ENCODE peak calls at places on chromosomes 13 and 19, in five cellular contexts. Z is AG10803, K is choroid plexus epithelial cell, F is BJ, G is HFF-Myc. C is an unnamed sample.

GRCh38 chr19:45506991-45507863 is at the start of gene VASP:
- DNase-seq in Z (peak), G (no peak), K (peak), F (no peak), C (peak)

GRCh38 chr19:584240-585001 is 5.3 kb upstream of the HCN2 start:
- DNase-seq in Z (no peak), G (no peak), K (peak), F (no peak), C (peak)

GRCh38 chr19:30854207-30854606 is 482.0 kb downstream of the ZNF536 start:
- DNase-seq in Z (no peak), K (no peak), F (no peak), G (no peak), C (no peak)

GRCh38 chr19:53879145-53880037 is 2.6 kb upstream of the PRKCG start:
- DNase-seq in G (peak), K (peak), Z (peak), F (peak), C (peak)

GRCh38 chr13:95091755-95092154 is 209.5 kb downstream of the ABCC4 start:
- DNase-seq in Z (no peak), G (no peak), K (no peak), F (no peak), C (no peak)

GRCh38 chr13:45674908-45675307 is 27.2 kb upstream of the CBY2 start:
- DNase-seq in Z (peak), F (peak), G (peak), K (peak), C (peak)

GRCh38 chr19:52592301-52592700 is 22.2 kb downstream of the ZNF701 start:
- DNase-seq in G (no peak), F (no peak), Z (no peak), K (no peak), C (no peak)

GRCh38 chr19:37583340-37583739 is 11.3 kb downstream of the ZNF571 start:
- DNase-seq in F (no peak), G (no peak), Z (no peak), K (no peak), C (no peak)

GRCh38 chr19:43132696-43133095 is 50.2 kb upstream of the PSG2 start:
- DNase-seq in G (no peak), K (no peak), Z (peak), F (no peak), C (peak)

GRCh38 chr13:20195846-20196245 is 3.1 kb upstream of the GJB2 start:
- DNase-seq in K (no peak), G (no peak), F (no peak), Z (no peak), C (no peak)

GRCh38 chr19:18194554-18195238 is 1.7 kb downstream of the MPV17L2 start:
- DNase-seq in K (peak), F (no peak), G (no peak), Z (no peak), C (peak)

GRCh38 chr19:40519352-40520322 is 52.8 kb downstream of the SPTBN4 start:
- DNase-seq in Z (peak), G (no peak), K (peak), F (no peak), C (no peak)

GRCh38 chr19:40524133-40524549 is 52.5 kb upstream of the SHKBP1 start:
- DNase-seq in K (no peak), G (no peak), Z (no peak), F (no peak), C (no peak)

GRCh38 chr19:40524655-40525054 is 52.0 kb upstream of the SHKBP1 start:
- DNase-seq in Z (no peak), F (no peak), K (no peak), G (no peak), C (no peak)

GRCh38 chr19:40523322-40524047 is 53.2 kb upstream of the SHKBP1 start:
- DNase-seq in Z (peak), K (peak), G (no peak), F (no peak), C (peak)

GRCh38 chr19:40521276-40521675 is 54.5 kb downstream of the SPTBN4 start:
- DNase-seq in F (no peak), K (peak), G (no peak), Z (peak), C (peak)
- TF ChIP-seq CTCF in F (peak), K (peak), G (peak), Z (peak), C (peak)

DNA sequence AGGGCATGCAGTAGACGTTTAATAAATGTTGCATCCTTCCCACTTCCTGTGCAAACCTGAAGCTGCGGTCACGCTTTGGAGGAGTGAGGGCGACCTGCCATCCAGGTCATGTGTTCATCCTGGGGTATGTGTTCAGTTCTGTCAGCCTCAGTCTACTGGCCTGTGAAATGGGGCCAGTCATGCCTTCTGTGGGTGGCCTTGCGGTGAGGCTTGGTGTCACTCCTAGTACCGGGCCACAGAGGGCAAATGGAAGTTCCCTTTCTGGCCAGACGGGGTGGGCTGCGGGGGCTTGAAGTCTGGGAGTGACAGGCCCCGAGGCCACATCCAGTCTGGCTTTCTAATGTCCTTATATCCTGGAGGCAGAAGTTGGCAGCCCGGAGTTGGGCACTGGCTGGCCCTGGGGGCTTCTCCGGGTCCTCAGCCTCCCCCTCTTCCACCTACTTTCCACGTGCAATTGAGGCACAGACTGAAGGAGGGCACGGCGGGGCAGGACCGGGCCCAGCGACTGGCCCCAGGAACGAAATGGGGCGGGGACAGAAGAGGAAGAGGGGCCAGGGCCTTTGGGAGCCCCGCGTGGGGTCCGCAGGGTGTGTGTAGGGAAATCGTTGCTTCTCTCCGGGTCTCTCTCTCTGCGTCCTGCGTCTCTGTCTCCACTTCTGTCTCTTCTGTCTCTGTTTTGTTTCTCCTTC is 11.1 kb downstream of the PDE4A start:
- DNase-seq in Z (peak), F (no peak), G (no peak), K (no peak), C (peak)
- H3K4me3 ChIP-seq in Z (peak), F (peak), G (peak), K (peak), C (peak)

DNA sequence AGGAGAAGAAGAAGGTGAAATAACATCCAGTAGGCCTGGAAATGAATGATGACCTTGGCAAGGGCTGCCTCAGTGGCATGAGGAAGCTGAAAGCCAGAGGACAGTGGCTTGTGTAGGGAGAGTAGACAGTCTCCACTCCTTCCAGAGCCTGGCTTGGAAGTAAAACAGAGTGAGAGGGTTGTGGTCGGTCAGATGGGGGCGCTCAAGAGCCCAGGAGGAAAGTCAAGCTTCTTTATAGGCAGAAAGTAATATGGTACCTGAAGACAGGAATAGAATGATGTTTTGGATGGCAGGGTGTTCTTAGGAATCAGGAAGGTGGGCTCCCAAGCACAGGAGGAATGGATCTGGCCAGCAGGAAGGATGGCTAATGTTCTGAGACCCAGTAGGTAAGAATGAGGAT is 75.1 kb upstream of the TSC22D1 start:
- DNase-seq in F (no peak), K (no peak), Z (no peak), G (no peak), C (no peak)
- TF ChIP-seq CTCF in F (no peak), K (peak), Z (no peak), G (peak), C (no peak)

GRCh38 chr19:35269425-35270117 is 809 bp downstream of the USF2 start:
- DNase-seq in F (peak), G (peak), K (peak), Z (peak), C (peak)

GRCh38 chr19:35271546-35271945 is 2.8 kb downstream of the USF2 start:
- DNase-seq in Z (no peak), G (no peak), K (no peak), F (no peak), C (no peak)

GRCh38 chr19:35268546-35269424 is at the start of gene USF2:
- DNase-seq in Z (peak), G (no peak), K (peak), F (no peak), C (peak)

GRCh38 chr19:35272122-35272715 is 3.5 kb downstream of the USF2 start:
- DNase-seq in K (no peak), G (no peak), Z (no peak), F (no peak), C (no peak)

DNA sequence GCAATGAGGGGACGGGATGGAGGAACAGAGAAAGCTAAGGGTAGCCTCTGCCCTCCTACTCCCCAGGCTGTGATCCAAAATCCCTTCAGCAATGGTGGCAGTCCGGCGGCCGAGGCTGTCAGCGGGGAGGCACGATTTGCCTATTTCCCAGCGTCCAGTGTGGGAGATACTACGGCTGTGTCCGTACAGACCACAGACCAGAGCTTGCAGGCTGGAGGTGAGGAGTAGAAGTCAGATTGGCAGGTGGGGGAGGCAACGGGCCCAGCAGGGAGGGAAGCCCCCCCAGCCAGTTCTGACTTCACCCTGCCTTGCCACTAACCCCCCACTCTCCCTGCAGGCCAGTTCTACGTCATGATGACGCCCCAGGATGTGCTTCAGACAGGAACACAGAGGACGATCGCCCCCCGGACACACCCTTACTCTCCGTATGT is 1.6 kb downstream of the USF2 start:
- DNase-seq in G (no peak), K (no peak), Z (no peak), F (no peak), C (no peak)
- H3K4me3 ChIP-seq in G (peak), K (no peak), Z (no peak), F (no peak), C (peak)

DNA sequence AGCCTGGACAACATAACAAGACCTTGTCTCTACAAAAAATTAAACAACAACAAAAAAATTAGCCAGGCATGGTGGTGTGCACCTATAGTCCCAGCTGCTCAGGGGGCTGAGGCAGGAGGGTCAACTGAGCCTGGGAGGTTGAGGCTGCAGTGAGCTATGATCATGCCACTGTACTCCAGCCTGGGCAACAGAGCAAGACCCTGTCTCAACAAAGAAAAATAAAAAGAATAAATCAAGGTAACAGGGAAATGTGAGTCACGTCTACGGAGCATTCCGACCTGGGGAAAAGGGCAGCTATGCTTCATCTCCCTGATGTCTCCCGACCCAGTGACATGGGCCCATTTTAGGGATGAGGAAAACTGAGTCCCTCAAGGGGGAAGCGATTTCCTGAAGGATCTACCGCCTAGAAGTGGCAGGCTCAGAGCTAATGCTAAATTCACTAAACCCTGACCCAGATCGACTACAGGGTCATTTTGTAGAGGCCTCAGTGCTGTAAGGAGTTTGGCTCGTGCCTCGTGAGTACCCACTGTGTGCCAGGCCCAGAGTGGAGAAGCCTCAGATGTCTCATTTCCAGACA is 19.5 kb downstream of the PTPRS start:
- DNase-seq in K (no peak), G (no peak), F (no peak), Z (no peak), C (no peak)
- TF ChIP-seq CTCF in K (no peak), G (no peak), F (no peak), Z (no peak), C (no peak)

DNA sequence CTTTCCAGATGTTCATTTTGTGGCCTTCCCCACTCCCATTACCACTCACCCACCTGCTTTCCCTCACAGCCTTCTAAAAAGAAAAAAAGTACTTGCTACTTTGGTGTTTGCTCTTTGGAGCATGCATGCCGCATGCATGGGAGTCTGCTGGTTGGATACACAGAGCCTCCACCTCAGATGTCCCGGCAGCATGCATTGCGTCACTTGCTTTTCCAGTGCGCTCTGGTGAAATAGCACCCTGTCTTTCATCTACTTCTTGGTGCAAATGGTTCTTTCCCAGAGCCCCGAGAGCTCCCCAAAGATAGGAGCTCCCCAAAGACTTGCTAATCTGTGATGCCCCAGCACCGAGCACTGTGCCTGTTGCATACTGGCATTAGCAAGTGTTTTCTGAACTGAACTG is 333.2 kb upstream of the ZNF507 start:
- DNase-seq in K (no peak), Z (no peak), G (no peak), F (no peak), C (no peak)
- H3K4me3 ChIP-seq in K (no peak), Z (no peak), G (no peak), F (no peak), C (no peak)

DNA sequence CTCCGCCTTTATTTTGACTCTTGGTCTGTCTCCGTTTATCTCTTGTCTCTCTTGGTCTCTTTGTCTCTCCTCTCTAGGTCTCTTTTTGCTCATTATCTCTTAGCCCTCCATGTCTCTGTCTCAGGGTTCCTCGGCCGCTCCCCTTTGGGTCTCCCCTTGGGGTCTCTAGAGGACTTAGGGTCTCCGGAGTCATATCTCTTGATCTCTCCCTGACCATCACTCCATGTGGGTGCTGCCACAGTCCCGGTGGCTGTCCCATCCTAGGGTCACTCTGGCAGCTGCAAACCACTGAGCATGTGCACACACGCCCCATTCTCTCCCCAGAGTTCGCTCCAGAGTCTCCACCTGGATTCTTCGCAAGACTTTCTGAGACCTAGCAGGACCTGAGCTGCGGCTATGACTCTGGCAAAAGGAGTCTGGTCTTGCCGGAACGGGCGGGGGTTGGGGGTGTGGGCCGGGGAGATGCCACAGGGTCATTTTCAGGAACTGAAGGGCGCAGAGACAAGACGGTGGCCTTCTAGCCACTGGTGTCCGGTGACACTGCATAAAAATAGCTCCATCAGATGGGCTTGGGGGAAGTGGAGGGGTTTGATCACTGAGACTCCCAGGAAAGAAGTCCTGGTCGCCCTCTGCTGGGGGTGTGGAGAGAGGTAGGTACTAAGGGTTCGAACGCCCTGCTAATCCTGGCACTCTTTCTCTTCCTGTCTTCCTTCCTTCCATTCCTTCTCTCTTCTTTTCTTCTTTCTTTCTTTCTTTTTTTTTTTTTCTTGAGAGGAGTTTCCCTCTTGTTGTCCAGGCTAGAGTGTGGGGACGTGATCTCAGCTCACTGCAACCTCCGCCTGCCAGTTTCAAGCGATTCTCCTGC is 1.2 kb upstream of the KCNA7 start:
- DNase-seq in G (no peak), F (no peak), Z (no peak), K (no peak), C (no peak)
- TF ChIP-seq CTCF in G (peak), F (peak), Z (peak), K (peak), C (peak)

DNA sequence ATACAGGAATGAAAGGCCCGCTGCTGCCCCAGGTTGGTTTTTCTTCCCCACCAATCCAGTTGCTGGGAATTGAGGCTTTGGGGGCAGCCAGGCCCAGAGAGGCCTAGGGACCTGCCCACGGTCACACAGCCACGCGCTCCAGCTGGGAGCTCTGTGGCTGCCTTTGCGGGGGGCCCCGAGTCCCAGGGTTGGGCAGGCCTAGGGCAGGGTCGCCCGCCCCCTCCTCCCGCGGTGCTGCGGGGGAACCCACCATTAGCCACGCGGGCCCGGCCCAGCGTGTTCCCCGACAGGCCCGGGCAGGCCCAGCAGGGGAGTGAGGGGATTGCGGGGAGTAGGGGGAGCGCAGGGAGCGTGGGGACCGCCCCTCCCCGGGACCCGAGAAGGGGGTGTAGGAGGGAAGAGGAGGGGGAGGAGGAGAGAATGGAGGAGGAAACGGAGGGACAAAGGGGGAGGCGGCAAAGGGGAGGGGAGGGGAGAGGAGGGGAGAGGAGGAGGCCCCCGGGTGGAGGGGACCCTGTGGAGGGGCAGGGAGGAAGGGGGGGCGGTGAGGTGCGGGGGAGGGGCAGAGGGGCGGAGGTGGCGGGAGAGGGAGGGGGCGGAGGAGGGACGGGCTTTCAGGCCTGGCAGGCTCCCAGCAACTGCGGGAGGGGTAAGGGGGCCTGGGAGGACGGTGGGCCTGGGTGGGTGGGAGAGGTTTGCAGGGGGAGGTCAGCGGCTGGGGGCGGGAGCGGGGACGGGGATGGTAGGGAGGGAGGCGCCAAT is 12.9 kb upstream of the TLE2 start:
- DNase-seq in F (no peak), K (no peak), Z (no peak), G (no peak), C (no peak)
- H3K4me3 ChIP-seq in F (no peak), K (no peak), Z (no peak), G (no peak), C (no peak)

GRCh38 chr13:29428310-29428991 is 167.0 kb downstream of the SLC7A1 start:
- DNase-seq in G (no peak), Z (no peak), K (peak), F (no peak), C (no peak)
- TF ChIP-seq CTCF in G (no peak), Z (no peak), K (no peak), F (peak), C (peak)

DNA sequence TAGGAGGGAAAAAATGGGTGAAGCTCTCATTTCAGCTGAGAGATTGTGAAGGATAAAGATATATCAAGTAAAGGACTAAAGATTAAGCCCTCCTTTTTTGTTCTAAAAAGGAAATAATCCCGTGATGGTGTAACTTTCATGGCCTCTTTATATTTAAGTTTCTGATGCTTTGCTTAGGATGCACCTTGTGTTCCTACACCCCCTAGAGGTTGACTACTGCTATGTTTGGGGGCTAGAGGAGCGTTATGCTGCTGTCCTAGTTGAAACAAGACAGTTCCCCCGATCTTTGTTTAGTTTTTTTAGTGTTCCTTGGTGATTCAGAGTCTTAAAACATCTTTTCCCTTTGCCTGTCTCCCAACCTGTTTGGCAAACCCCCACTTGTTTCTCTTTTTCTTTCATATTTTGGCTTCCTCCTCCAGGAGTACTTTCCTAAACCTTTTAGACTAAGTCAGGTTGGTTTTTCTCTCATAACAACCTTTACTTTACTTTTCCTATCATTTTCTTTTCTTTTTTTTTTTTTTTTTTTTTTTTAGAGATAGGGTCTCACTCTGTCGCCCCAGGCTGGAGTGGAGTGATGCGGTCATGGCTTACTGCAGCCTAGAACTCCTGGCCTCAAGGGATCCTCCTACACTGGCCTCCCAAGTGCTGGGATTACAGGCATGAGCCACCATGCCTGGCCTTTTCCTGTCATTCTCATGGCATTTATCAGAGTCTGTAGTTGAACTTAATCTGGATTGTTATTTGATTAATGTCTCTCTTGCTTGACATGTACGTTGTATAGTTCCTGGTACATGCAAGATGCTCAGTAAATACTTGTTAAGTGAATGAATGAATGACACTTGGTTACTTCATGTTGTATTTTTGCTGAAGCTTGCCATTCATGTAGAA is 2.8 kb downstream of the UBA2 start:
- DNase-seq in K (peak), G (peak), Z (peak), F (no peak), C (peak)
- H3K4me3 ChIP-seq in K (no peak), G (peak), Z (no peak), F (no peak), C (peak)

C was measured in fibroblast of the aortic adventitia.